ENCODE peak calls at places on chromosomes 11 and 22, in eight cellular contexts. T is bronchial epithelial cell, D is kidney epithelial cell, B is BE2C, W is astrocyte of the cerebellum, K is heart left ventricle, P is fibroblast of villous mesenchyme, C is mammary epithelial cell. X is an unnamed sample.

GRCh38 chr11:124676386-124676785 is 2.7 kb downstream of the SPA17 start:
- DNase-seq in T (peak), D (no peak), B (no peak), W (no peak), K (no peak), P (peak), C (no peak), X (no peak)

GRCh38 chr11:134270250-134270714 is 5.9 kb upstream of the GLB1L3 start:
- DNase-seq in T (no peak), D (no peak), B (no peak), W (no peak), K (no peak), P (no peak), C (no peak), X (no peak)

GRCh38 chr11:43905788-43906187 is 25.2 kb downstream of the ALKBH3 start:
- DNase-seq in T (no peak), D (no peak), B (peak), W (no peak), K (no peak), P (peak), C (no peak), X (no peak)

GRCh38 chr11:37718431-37718999 is 1120.5 kb upstream of the RAG2 start:
- DNase-seq in T (peak), D (no peak), B (no peak), W (no peak), K (no peak), P (no peak), C (peak), X (peak)

GRCh38 chr11:78256962-78257361 is 68.2 kb downstream of the USP35 start:
- DNase-seq in T (peak), D (no peak), B (no peak), W (peak), K (peak), P (peak), C (no peak), X (peak)

GRCh38 chr11:60926500-60926899 is 2.2 kb downstream of the TMEM132A start:
- DNase-seq in T (no peak), D (no peak), B (no peak), W (no peak), K (no peak), P (no peak), C (no peak), X (no peak)

GRCh38 chr22:29308791-29309262 is 2.4 kb downstream of the GAS2L1 start:
- DNase-seq in T (peak), D (no peak), B (no peak), W (peak), K (peak), P (peak), C (peak), X (peak)

GRCh38 chr11:20599424-20600346 is at the start of gene SLC6A5:
- DNase-seq in T (peak), D (no peak), B (no peak), W (peak), K (no peak), P (peak), C (peak), X (peak)

GRCh38 chr11:119758291-119758690 is 29.3 kb upstream of the NECTIN1 start:
- DNase-seq in T (peak), D (no peak), B (no peak), W (no peak), K (no peak), P (peak), C (no peak), X (peak)

DNA sequence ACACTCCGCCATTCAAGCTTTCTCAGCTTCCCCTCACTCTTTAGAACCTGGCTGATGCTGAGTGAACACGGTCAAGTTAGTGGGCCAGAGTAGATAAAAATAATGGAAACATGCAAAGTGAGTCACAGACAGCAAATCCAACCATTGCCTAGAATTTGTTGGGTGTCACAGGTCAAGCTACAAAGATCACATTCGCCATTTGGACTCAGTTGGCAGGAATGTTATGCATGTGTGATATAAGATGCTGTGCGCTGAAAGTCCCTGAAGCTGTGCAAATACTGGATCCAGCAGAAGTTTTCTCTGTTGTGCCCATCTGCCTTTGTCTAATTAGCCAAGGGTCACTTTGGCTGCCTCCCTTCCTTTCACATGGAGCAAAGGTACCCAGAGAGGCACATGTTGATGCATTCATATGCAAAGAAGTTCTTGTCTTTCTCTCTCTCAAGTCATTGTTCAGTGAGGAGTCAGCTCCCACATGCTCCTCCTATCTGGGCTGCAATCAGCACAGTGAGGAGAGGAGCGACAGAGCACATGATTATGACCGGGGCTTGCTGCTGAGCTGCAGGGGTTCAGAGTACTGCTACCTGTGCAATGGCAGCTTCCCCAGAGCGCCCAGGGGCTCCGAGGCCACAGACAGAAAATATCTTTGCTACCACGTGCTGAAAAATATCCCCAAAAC is 39.7 kb downstream of the FLI1 start:
- DNase-seq in T (no peak), D (no peak), B (no peak), W (no peak), K (no peak), P (peak), C (no peak), X (peak)
- H3K4me3 ChIP-seq in T (no peak), D (no peak), B (no peak), W (no peak), K (no peak), P (no peak), C (no peak), X (no peak)

GRCh38 chr11:116454020-116454645 is 318.7 kb downstream of the BUD13 start:
- DNase-seq in T (peak), D (peak), B (peak), W (no peak), K (no peak), P (peak), C (peak), X (peak)
- TF ChIP-seq CTCF in T (peak), D (peak), B (peak), W (peak), K (peak), P (peak), C (peak), X (peak)

DNA sequence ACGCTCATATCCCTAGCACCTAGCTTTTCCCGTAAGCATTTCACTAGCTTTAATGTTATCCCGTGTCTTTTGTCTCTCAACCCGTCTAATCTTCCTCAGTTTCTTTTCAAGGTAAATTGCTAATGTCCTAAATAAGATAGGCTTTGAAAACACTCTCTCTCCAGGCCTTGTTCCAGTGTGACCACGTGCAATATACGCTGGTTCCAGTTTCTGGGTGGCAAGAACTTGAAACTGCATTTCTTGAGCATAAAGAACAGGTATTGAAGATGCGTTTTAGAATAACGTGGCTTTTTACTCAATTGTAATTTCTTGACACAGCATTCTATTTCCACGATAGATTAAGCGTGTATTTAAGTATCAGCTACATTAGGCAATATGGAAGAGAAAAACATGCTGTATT is 1.1 kb downstream of the CDC45 start:
- DNase-seq in T (no peak), D (no peak), B (no peak), W (no peak), K (no peak), P (no peak), C (no peak), X (no peak)
- H3K4me3 ChIP-seq in T (no peak), D (peak), B (peak), W (no peak), K (no peak), P (peak), C (peak), X (peak)

GRCh38 chr11:2076441-2076840 is 62.7 kb downstream of the IGF2 start:
- DNase-seq in T (no peak), D (no peak), B (no peak), W (no peak), K (no peak), P (no peak), C (no peak), X (no peak)

GRCh38 chr11:2071748-2072385 is 67.3 kb downstream of the IGF2 start:
- DNase-seq in T (peak), D (no peak), B (no peak), W (no peak), K (no peak), P (peak), C (no peak), X (no peak)

GRCh38 chr11:2077061-2077802 is 62.0 kb downstream of the IGF2 start:
- DNase-seq in T (peak), D (peak), B (no peak), W (no peak), K (no peak), P (peak), C (peak), X (peak)

GRCh38 chr11:2072551-2073261 is 66.5 kb downstream of the IGF2 start:
- DNase-seq in T (no peak), D (no peak), B (no peak), W (no peak), K (no peak), P (peak), C (no peak), X (no peak)

DNA sequence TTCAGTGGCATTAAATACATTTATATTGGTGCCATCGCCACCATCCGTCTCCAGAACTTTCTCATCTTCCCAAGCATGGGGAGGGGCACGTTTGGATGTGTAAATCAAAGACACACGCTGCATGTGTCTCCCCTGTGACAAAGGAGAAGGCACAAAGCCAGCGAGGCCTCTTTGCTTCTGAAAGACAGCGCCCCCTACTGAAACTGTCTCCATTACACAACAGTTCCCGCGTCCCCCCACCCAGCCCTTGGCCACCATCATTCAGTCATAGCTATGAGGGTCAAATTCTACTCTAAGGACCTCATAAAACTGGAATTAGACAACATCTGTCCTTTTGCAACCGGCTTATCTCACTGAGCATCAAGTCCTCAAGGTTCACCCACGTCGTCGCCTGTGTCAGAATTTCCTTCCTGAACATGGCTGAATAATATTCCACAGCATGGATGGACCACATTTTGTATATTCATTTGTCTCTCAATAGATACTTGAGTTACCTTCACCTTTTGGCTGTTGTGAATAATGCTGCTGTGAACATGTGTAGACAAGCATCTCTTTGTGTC is 64.8 kb downstream of the IGF2 start:
- DNase-seq in T (peak), D (no peak), B (no peak), W (no peak), K (no peak), P (no peak), C (no peak), X (no peak)
- TF ChIP-seq CTCF in T (peak), D (peak), B (peak), W (peak), K (no peak), P (peak), C (peak), X (no peak)

DNA sequence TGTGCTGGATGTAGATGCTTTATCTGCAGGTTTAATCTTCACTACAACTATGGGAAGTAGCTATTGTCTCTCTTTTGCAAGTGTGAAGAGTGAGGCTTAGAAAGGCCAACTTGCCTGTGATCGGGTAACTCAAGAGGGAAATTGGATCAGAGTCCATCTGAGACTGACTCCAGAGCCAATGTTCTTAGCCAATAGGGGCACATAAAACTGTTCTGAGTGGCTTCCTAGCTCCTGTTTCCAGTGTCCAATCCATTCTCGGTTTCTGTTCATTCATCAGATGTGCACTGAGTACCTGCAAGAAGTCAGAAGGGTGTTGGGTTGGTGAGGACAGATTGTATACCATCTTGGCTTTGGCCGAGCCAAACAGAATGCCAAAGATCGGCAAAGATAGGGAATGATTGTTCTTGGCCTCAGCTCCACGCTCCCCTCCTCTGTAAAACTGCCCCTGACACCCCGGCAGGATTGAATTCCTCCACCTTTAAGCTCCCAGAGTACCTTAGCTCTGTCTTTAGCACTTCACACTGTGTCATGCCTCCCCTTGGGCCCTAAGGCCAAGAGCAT is 100.0 kb downstream of the PTPRJ start:
- DNase-seq in T (no peak), D (no peak), B (no peak), W (no peak), K (no peak), P (no peak), C (no peak), X (no peak)
- H3K4me3 ChIP-seq in T (no peak), D (no peak), B (no peak), W (no peak), K (no peak), P (no peak), C (no peak), X (no peak)